ENCODE peak calls at places on chromosomes 3 and 15, in six cellular contexts. O is naive thymus-derived CD4-positive, alpha-beta T cell; Q is CD4-positive, alpha-beta memory T cell; W is GM12864; N is AG09309; Y is Peyer's patch. K is an unnamed sample.

GRCh38 chr15:58770857-58771620 is at the start of gene MINDY2:
- DNase-seq in Q (peak), W (peak), Y (peak), O (peak), N (peak), K (peak)

GRCh38 chr15:25684521-25685215 is 178.5 kb downstream of the ATP10A start:
- DNase-seq in W (no peak), O (no peak), Y (peak), N (peak), Q (no peak), K (peak)

GRCh38 chr3:105538483-105538882 is 171.8 kb downstream of the ALCAM start:
- DNase-seq in N (no peak), Y (no peak), Q (no peak), O (no peak), W (no peak), K (no peak)

GRCh38 chr3:125480656-125481374 is 39.2 kb downstream of the SNX4 start:
- DNase-seq in O (no peak), N (peak), W (no peak), Y (no peak), Q (no peak), K (no peak)

GRCh38 chr3:43001556-43002121 is 22.5 kb downstream of the GASK1A start:
- DNase-seq in W (no peak), Q (no peak), O (no peak), Y (no peak), N (no peak), K (no peak)

GRCh38 chr15:58203537-58203936 is 65.4 kb downstream of the AQP9 start:
- DNase-seq in O (no peak), W (no peak), Q (no peak), N (peak), Y (no peak), K (peak)

GRCh38 chr15:38217181-38217580 is 35.5 kb upstream of the SPRED1 start:
- DNase-seq in N (no peak), W (no peak), Y (no peak), O (no peak), Q (no peak), K (peak)

GRCh38 chr3:29441020-29441324 is 160.1 kb downstream of the RBMS3 start:
- DNase-seq in N (no peak), Y (no peak), Q (no peak), W (no peak), O (no peak), K (no peak)

GRCh38 chr3:49092948-49093852 is 671 bp downstream of the QRICH1 start:
- DNase-seq in N (peak), W (peak), O (peak), Y (peak), Q (peak), K (peak)

GRCh38 chr3:107524214-107525100 is 1.7 kb downstream of the BBX start:
- DNase-seq in Y (peak), Q (peak), O (peak), N (no peak), W (no peak), K (no peak)

GRCh38 chr15:40287968-40288367 is 5.1 kb upstream of the ANKRD63 start:
- DNase-seq in W (no peak), O (no peak), N (no peak), Y (no peak), Q (no peak), K (no peak)

GRCh38 chr15:34124656-34125055 is 22.8 kb downstream of the PGBD4 start:
- DNase-seq in Q (no peak), N (no peak), W (no peak), O (no peak), Y (no peak), K (no peak)

GRCh38 chr15:36501063-36501678 is 78.3 kb upstream of the CDIN1 start:
- DNase-seq in O (peak), Q (peak), W (peak), Y (no peak), N (peak), K (peak)

GRCh38 chr3:124707667-124708066 is 22.6 kb upstream of the UMPS start:
- DNase-seq in W (no peak), N (peak), Y (no peak), Q (no peak), O (no peak), K (peak)

GRCh38 chr3:177498037-177498857 is 301.0 kb upstream of the TBL1XR1 start:
- DNase-seq in O (no peak), N (no peak), Y (peak), W (no peak), Q (no peak), K (peak)

GRCh38 chr15:33451385-33451784 is 140.6 kb downstream of the RYR3 start:
- DNase-seq in W (no peak), Q (no peak), Y (no peak), O (no peak), N (no peak), K (no peak)

GRCh38 chr3:42721690-42722089 is 19.1 kb upstream of the HHATL start:
- DNase-seq in W (no peak), O (no peak), N (no peak), Y (peak), Q (no peak), K (no peak)

GRCh38 chr3:16090013-16090412 is 84.5 kb upstream of the GALNT15 start:
- DNase-seq in W (no peak), Y (no peak), N (peak), Q (no peak), O (no peak), K (peak)

GRCh38 chr3:50292924-50293801 is 934 bp upstream of the IFRD2 start:
- DNase-seq in Y (no peak), N (no peak), Q (no peak), W (no peak), O (no peak), K (no peak)

GRCh38 chr3:53153914-53154434 is 7.0 kb upstream of the PRKCD start:
- DNase-seq in Q (no peak), Y (no peak), W (no peak), O (no peak), N (no peak), K (no peak)

GRCh38 chr3:146390967-146391366 is 78.4 kb downstream of the PLSCR2 start:
- DNase-seq in O (no peak), W (no peak), Y (no peak), N (peak), Q (no peak), K (peak)

GRCh38 chr3:88180398-88180999 is 30.7 kb downstream of the C3orf38 start:
- DNase-seq in N (peak), Y (no peak), O (peak), W (peak), Q (peak), K (peak)

GRCh38 chr3:94303897-94304296 is 241.0 kb downstream of the NSUN3 start:
- DNase-seq in Y (no peak), N (no peak), W (no peak), Q (no peak), O (no peak), K (peak)

GRCh38 chr15:46677491-46677890 is 1039.8 kb upstream of the SEMA6D start:
- DNase-seq in O (no peak), Q (no peak), N (no peak), Y (no peak), W (no peak), K (no peak)

GRCh38 chr3:132660745-132661067 is 577 bp downstream of the UBA5 start:
- DNase-seq in Q (no peak), W (no peak), Y (no peak), N (no peak), O (no peak), K (no peak)

GRCh38 chr15:41796457-41796856 is 22.2 kb downstream of the MAPKBP1 start:
- DNase-seq in O (no peak), Q (no peak), W (no peak), N (peak), Y (peak), K (no peak)
- H3K4me3 ChIP-seq in O (no peak), Q (no peak), W (no peak), N (no peak), Y (no peak), K (no peak)

GRCh38 chr3:137012097-137012501 is 54.3 kb downstream of the IL20RB start:
- DNase-seq in W (no peak), Q (no peak), N (no peak), Y (no peak), O (no peak), K (no peak)

GRCh38 chr3:137008976-137009375 is 51.2 kb downstream of the IL20RB start:
- DNase-seq in Q (no peak), Y (no peak), W (no peak), N (no peak), O (no peak), K (no peak)

GRCh38 chr3:137010137-137010536 is 52.4 kb downstream of the IL20RB start:
- DNase-seq in Q (no peak), O (no peak), Y (no peak), N (no peak), W (no peak), K (no peak)

GRCh38 chr3:137013955-137014688 is 56.3 kb downstream of the IL20RB start:
- DNase-seq in O (peak), Q (peak), W (peak), N (peak), Y (peak), K (peak)
- H3K4me3 ChIP-seq in O (peak), Q (peak), W (peak), N (peak), Y (peak), K (peak)

GRCh38 chr3:193552911-193553310 is 1.8 kb downstream of the ATP13A4 start:
- DNase-seq in W (no peak), Y (no peak), Q (no peak), N (no peak), O (no peak), K (no peak)
- H3K4me3 ChIP-seq in W (no peak), Y (no peak), Q (no peak), N (no peak), O (no peak), K (no peak)

DNA sequence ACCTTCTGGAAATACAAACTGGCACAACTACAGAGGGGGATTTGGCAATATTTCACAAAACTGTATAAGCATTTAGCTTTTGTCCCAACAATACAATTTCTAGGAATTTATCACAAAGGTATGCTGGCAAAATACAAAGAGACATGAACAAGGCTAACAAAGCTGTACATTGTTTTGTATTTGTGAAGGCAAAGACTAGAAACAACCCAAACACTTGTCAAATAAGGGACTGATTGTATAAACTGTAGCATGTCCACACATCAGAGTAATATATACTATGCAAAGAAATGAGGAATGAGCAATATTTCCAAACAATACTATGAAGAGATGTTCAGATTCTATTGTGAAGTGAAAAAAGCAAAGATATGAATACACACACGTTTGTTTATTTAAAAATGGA is 26.4 kb downstream of the CP start:
- DNase-seq in O (no peak), W (no peak), Y (no peak), Q (no peak), N (no peak), K (no peak)
- H3K4me3 ChIP-seq in O (no peak), W (no peak), Y (no peak), Q (no peak), N (no peak), K (no peak)

GRCh38 chr3:69784854-69785523 is 45.7 kb downstream of the MITF start:
- DNase-seq in Y (peak), N (peak), O (no peak), W (no peak), Q (no peak), K (peak)
- H3K4me3 ChIP-seq in Y (no peak), N (no peak), O (no peak), W (no peak), Q (no peak), K (no peak)

GRCh38 chr3:117006123-117006522 is 296.5 kb downstream of the TUSC7 start:
- DNase-seq in N (no peak), Y (no peak), O (no peak), Q (no peak), W (no peak), K (no peak)
- H3K4me3 ChIP-seq in N (no peak), Y (no peak), O (no peak), Q (no peak), W (no peak), K (no peak)

GRCh38 chr3:64687381-64687780 is 419 bp downstream of the ADAMTS9 start:
- DNase-seq in N (no peak), Y (no peak), Q (no peak), W (no peak), O (no peak), K (no peak)

GRCh38 chr3:64685800-64686445 is 1.9 kb downstream of the ADAMTS9 start:
- DNase-seq in O (no peak), N (peak), Y (peak), Q (no peak), W (no peak), K (peak)

GRCh38 chr3:64686446-64686908 is 1.3 kb downstream of the ADAMTS9 start:
- DNase-seq in Q (no peak), Y (no peak), O (no peak), W (no peak), N (no peak), K (no peak)

GRCh38 chr3:64684715-64685261 is 3.0 kb downstream of the ADAMTS9 start:
- DNase-seq in Q (no peak), Y (peak), W (no peak), O (no peak), N (no peak), K (no peak)

DNA sequence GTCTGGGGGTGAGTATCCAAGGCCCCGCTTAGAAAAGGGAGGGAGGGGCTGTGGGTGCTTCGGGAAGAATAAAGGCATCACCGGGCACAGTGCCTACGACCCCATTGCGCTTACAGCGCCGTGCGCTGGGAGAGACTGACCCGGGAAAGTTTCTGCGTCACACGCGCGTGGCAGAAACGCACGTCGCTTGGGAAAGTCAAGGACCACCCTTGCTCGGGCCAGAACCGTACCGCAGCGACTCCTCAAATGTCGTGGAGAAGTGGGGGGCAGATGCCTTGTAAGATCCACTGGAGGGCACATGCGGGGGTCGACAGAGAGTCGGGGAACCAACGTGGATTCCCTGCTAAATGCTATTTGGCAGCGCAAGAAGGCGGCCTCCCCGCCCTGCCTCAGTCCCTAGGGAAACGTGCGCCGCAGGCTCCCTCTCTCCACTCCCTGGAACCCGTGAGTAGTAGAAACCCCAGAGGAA is 2.4 kb downstream of the ADAMTS9 start:
- DNase-seq in Y (peak), W (no peak), O (no peak), Q (no peak), N (no peak), K (no peak)
- H3K4me3 ChIP-seq in Y (peak), W (no peak), O (no peak), Q (no peak), N (peak), K (peak)

GRCh38 chr3:195106418-195106906 is 164.5 kb downstream of the XXYLT1 start:
- DNase-seq in Y (peak), O (peak), N (no peak), W (no peak), Q (peak), K (no peak)
- H3K4me3 ChIP-seq in Y (no peak), O (no peak), N (no peak), W (no peak), Q (no peak), K (no peak)

GRCh38 chr3:14175383-14176037 is 2.9 kb downstream of the XPC start:
- DNase-seq in W (peak), O (peak), Q (peak), Y (no peak), N (no peak), K (peak)
- H3K4me3 ChIP-seq in W (peak), O (peak), Q (no peak), Y (no peak), N (no peak), K (no peak)

GRCh38 chr15:78064544-78064943 is 13.0 kb downstream of the TBC1D2B start:
- DNase-seq in O (no peak), N (no peak), Y (no peak), W (no peak), Q (no peak), K (no peak)

GRCh38 chr15:78063966-78064365 is 13.5 kb downstream of the TBC1D2B start:
- DNase-seq in W (no peak), O (no peak), Y (no peak), Q (no peak), N (no peak), K (no peak)

GRCh38 chr15:78060232-78060631 is 17.3 kb downstream of the TBC1D2B start:
- DNase-seq in Y (no peak), N (no peak), W (no peak), Q (no peak), O (no peak), K (no peak)

GRCh38 chr15:78059110-78059839 is 18.2 kb downstream of the TBC1D2B start:
- DNase-seq in N (no peak), W (no peak), Q (no peak), O (no peak), Y (no peak), K (no peak)

DNA sequence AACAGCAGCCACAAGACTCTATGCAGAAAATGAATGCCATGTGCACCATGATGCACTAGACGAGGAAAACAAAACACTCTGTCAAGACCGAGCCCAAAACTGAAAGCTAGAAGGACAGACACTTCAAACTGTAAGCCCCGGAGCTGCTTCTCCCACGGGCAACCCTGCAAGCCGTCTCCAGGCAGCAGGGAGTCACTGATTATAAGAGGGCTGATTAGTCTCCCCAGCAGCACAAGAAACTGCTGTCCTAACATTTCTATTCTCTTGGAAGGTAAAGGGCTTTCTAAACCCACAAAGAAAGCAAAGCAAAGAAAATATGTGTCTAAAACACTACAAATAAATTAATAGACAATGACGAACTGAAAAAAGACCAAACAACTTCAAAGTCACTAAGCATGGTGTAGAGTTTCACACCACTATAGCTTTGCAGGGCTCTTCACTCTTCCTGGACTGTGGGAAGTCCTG is 15.5 kb downstream of the TBC1D2B start:
- DNase-seq in N (no peak), W (no peak), Y (no peak), Q (peak), O (peak), K (no peak)
- H3K4me3 ChIP-seq in N (peak), W (peak), Y (no peak), Q (peak), O (peak), K (no peak)

K was measured in astrocyte of the cerebellum.